ENCODE peak calls at places on chromosomes 12 and 14, in four cellular contexts. One of them, this sample, is unnamed.

GRCh38 chr12:28799337-28799736 is 349.7 kb upstream of the FAR2 start:
- DNase-seq in AG08395: no peak
- DNase-seq in fibroblast of mammary gland: no peak
- DNase-seq in lung microvascular endothelial cell: no peak
- DNase-seq in this sample: no peak

GRCh38 chr14:75630695-75631452 is 29.8 kb downstream of the ERG28 start:
- DNase-seq in lung microvascular endothelial cell: no peak
- DNase-seq in fibroblast of mammary gland: no peak
- DNase-seq in AG08395: no peak
- DNase-seq in this sample: no peak

GRCh38 chr12:62785941-62786559 is 148.9 kb downstream of the PPM1H start:
- DNase-seq in AG08395: peak; percentile 70
- DNase-seq in fibroblast of mammary gland: peak; percentile 96
- DNase-seq in lung microvascular endothelial cell: peak; percentile 85
- DNase-seq in this sample: peak; percentile 91

GRCh38 chr14:23056257-23056955 is 914 bp downstream of the CDH24 start:
- DNase-seq in AG08395: peak; percentile 85
- DNase-seq in fibroblast of mammary gland: peak; percentile 62
- DNase-seq in lung microvascular endothelial cell: peak; percentile 48
- DNase-seq in this sample: peak; percentile 57

GRCh38 chr12:24561411-24561871 is 387.5 kb downstream of the BCAT1 start:
- DNase-seq in fibroblast of mammary gland: peak; percentile 42
- DNase-seq in lung microvascular endothelial cell: peak; percentile 3
- DNase-seq in AG08395: peak; percentile 15
- DNase-seq in this sample: peak; percentile 67

GRCh38 chr14:49505026-49505766 is 81.0 kb downstream of the RPS29 start:
- DNase-seq in fibroblast of mammary gland: no peak
- DNase-seq in AG08395: no peak
- DNase-seq in lung microvascular endothelial cell: no peak
- DNase-seq in this sample: no peak

GRCh38 chr14:55689971-55690871 is 110.2 kb downstream of the KTN1 start:
- DNase-seq in AG08395: no peak
- DNase-seq in fibroblast of mammary gland: no peak
- DNase-seq in lung microvascular endothelial cell: no peak
- DNase-seq in this sample: no peak

GRCh38 chr12:48003226-48004038 is 844 bp downstream of the COL2A1 start:
- DNase-seq in fibroblast of mammary gland: no peak
- DNase-seq in AG08395: no peak
- DNase-seq in lung microvascular endothelial cell: no peak
- DNase-seq in this sample: no peak

GRCh38 chr14:103132381-103133212 is 9.3 kb downstream of the TNFAIP2 start:
- DNase-seq in fibroblast of mammary gland: no peak
- DNase-seq in lung microvascular endothelial cell: no peak
- DNase-seq in AG08395: no peak
- DNase-seq in this sample: no peak

GRCh38 chr12:92438641-92439396 is 264.0 kb upstream of the PLEKHG7 start:
- DNase-seq in lung microvascular endothelial cell: no peak
- DNase-seq in AG08395: peak; percentile 3
- DNase-seq in fibroblast of mammary gland: peak; percentile 72
- DNase-seq in this sample: no peak

GRCh38 chr14:36662543-36663403 is 1.1 kb downstream of the PAX9 start:
- DNase-seq in lung microvascular endothelial cell: no peak
- DNase-seq in fibroblast of mammary gland: peak; percentile 12
- DNase-seq in AG08395: no peak
- DNase-seq in this sample: no peak

GRCh38 chr14:31700282-31701074 is 139.3 kb downstream of the NUBPL start:
- DNase-seq in fibroblast of mammary gland: no peak
- DNase-seq in AG08395: no peak
- DNase-seq in lung microvascular endothelial cell: no peak
- DNase-seq in this sample: no peak

GRCh38 chr12:104060791-104061190 is 3.5 kb upstream of the HCFC2 start:
- DNase-seq in lung microvascular endothelial cell: no peak
- DNase-seq in fibroblast of mammary gland: no peak
- DNase-seq in AG08395: no peak
- DNase-seq in this sample: no peak

GRCh38 chr12:80763874-80764273 is 47.2 kb downstream of the MYF5 start:
- DNase-seq in fibroblast of mammary gland: peak; percentile 83
- DNase-seq in lung microvascular endothelial cell: peak; percentile 60
- DNase-seq in AG08395: peak; percentile 28
- DNase-seq in this sample: peak; percentile 55

GRCh38 chr12:102950107-102950949 is 7.1 kb upstream of the ASCL1 start:
- DNase-seq in AG08395: no peak
- DNase-seq in lung microvascular endothelial cell: no peak
- DNase-seq in fibroblast of mammary gland: no peak
- DNase-seq in this sample: no peak

GRCh38 chr14:54593860-54594259 is 26.9 kb downstream of the SAMD4A start:
- DNase-seq in AG08395: no peak
- DNase-seq in fibroblast of mammary gland: peak; percentile 37
- DNase-seq in lung microvascular endothelial cell: no peak
- DNase-seq in this sample: peak; percentile 42

GRCh38 chr12:3679831-3680230 is 73.1 kb downstream of the CRACR2A start:
- DNase-seq in lung microvascular endothelial cell: no peak
- DNase-seq in fibroblast of mammary gland: no peak
- DNase-seq in AG08395: no peak
- DNase-seq in this sample: no peak

GRCh38 chr12:58918475-58918874 is 1.8 kb downstream of the LRIG3 start:
- DNase-seq in AG08395: no peak
- DNase-seq in lung microvascular endothelial cell: peak; percentile 50
- DNase-seq in fibroblast of mammary gland: peak; percentile 36
- DNase-seq in this sample: no peak

GRCh38 chr12:69392146-69392928 is 32.8 kb downstream of the YEATS4 start:
- DNase-seq in lung microvascular endothelial cell: peak; percentile 7
- DNase-seq in fibroblast of mammary gland: no peak
- DNase-seq in AG08395: no peak
- DNase-seq in this sample: peak; percentile 28

GRCh38 chr12:6430124-6430989 is 14.4 kb upstream of the CD27 start:
- DNase-seq in lung microvascular endothelial cell: peak; percentile 98
- DNase-seq in AG08395: peak; percentile 97
- DNase-seq in fibroblast of mammary gland: peak; percentile 99
- DNase-seq in this sample: peak; percentile 99

GRCh38 chr12:47983541-47984115 is 20.2 kb downstream of the TMEM106C start:
- DNase-seq in AG08395: no peak
- DNase-seq in fibroblast of mammary gland: no peak
- DNase-seq in lung microvascular endothelial cell: no peak
- DNase-seq in this sample: no peak

GRCh38 chr14:80310950-80311349 is 99.6 kb upstream of the DIO2 start:
- DNase-seq in lung microvascular endothelial cell: no peak
- DNase-seq in fibroblast of mammary gland: peak; percentile 61
- DNase-seq in AG08395: no peak
- DNase-seq in this sample: no peak

GRCh38 chr14:63672417-63673180 is 30.9 kb upstream of the WDR89 start:
- DNase-seq in fibroblast of mammary gland: peak; percentile 70
- DNase-seq in lung microvascular endothelial cell: no peak
- DNase-seq in AG08395: peak; percentile 4
- DNase-seq in this sample: no peak

GRCh38 chr12:111367661-111368221 is 1.2 kb downstream of the PHETA1 start:
- DNase-seq in AG08395: no peak
- DNase-seq in lung microvascular endothelial cell: peak; percentile 55
- DNase-seq in fibroblast of mammary gland: peak; percentile 27
- DNase-seq in this sample: peak; percentile 65

GRCh38 chr12:108568653-108569154 is 6.3 kb downstream of the ISCU start:
- DNase-seq in fibroblast of mammary gland: no peak
- DNase-seq in AG08395: no peak
- DNase-seq in lung microvascular endothelial cell: no peak
- DNase-seq in this sample: no peak

GRCh38 chr14:23054000-23054811 is 3.1 kb downstream of the CDH24 start:
- DNase-seq in lung microvascular endothelial cell: peak; percentile 70
- DNase-seq in AG08395: peak; percentile 30
- DNase-seq in fibroblast of mammary gland: no peak
- DNase-seq in this sample: no peak

GRCh38 chr12:64675795-64676194 is 65.5 kb downstream of the RASSF3 start:
- DNase-seq in fibroblast of mammary gland: peak; percentile 25
- DNase-seq in lung microvascular endothelial cell: peak; percentile 70
- DNase-seq in AG08395: peak; percentile 20
- DNase-seq in this sample: peak; percentile 63

GRCh38 chr12:120818416-120818815 is 85.7 kb downstream of the SPPL3 start:
- DNase-seq in fibroblast of mammary gland: no peak
- DNase-seq in lung microvascular endothelial cell: no peak
- DNase-seq in AG08395: no peak
- DNase-seq in this sample: no peak

GRCh38 chr12:6345319-6346071 is 3.6 kb upstream of the TNFRSF1A start:
- DNase-seq in lung microvascular endothelial cell: no peak
- DNase-seq in AG08395: peak; percentile 82
- DNase-seq in fibroblast of mammary gland: peak; percentile 99
- DNase-seq in this sample: peak; percentile 99

GRCh38 chr14:22572562-22573058 is 16.4 kb downstream of the DAD1 start:
- DNase-seq in fibroblast of mammary gland: peak; percentile 30
- DNase-seq in lung microvascular endothelial cell: no peak
- DNase-seq in AG08395: peak; percentile 18
- DNase-seq in this sample: peak; percentile 81

GRCh38 chr14:58637040-58637390 is 747 bp upstream of the DACT1 start:
- DNase-seq in lung microvascular endothelial cell: peak; percentile 50
- DNase-seq in fibroblast of mammary gland: peak; percentile 77
- DNase-seq in AG08395: peak; percentile 58
- DNase-seq in this sample: peak; percentile 65

GRCh38 chr14:52363969-52364368 is 49.9 kb downstream of the PTGER2 start:
- DNase-seq in AG08395: peak; percentile 62
- DNase-seq in fibroblast of mammary gland: peak; percentile 70
- DNase-seq in lung microvascular endothelial cell: no peak
- DNase-seq in this sample: no peak

GRCh38 chr14:105430535-105430934 is 10.9 kb downstream of the MTA1 start:
- DNase-seq in lung microvascular endothelial cell: peak; percentile 79
- DNase-seq in fibroblast of mammary gland: peak; percentile 58
- DNase-seq in AG08395: peak; percentile 77
- DNase-seq in this sample: peak; percentile 74

GRCh38 chr14:103091041-103091882 is 3.3 kb upstream of the EXOC3L4 start:
- DNase-seq in lung microvascular endothelial cell: peak; percentile 36
- DNase-seq in fibroblast of mammary gland: peak; percentile 48
- DNase-seq in AG08395: peak; percentile 77
- DNase-seq in this sample: peak; percentile 44

This sample was measured in amniotic epithelial cell.